ENCODE peak calls at places on chromosomes 6 and 20, in nine cellular contexts. D is activated T-cell treated with anti-CD3 and anti-CD28 coated beads for 24 hours, R is right cardiac atrium, A is HEK293T, Y is ELR, W is NB4, K is AG09309, C is hippocampal formation, B is neural crest cell. Z is an unnamed sample.
A peak's percentile ranks its signal among the peaks of the same experiment; 100 is the strongest.

GRCh38 chr6:15770347-15771143 is 107.7 kb upstream of the DTNBP1 start:
- DNase-seq in D (no peak), R (no peak), A (no peak), Y (peak; percentile 26), W (peak; percentile 54), K (peak; percentile 11), C (no peak), B (no peak), Z (no peak)

GRCh38 chr20:34475979-34476736 is 40.1 kb upstream of the DYNLRB1 start:
- DNase-seq in D (peak; percentile 16), R (peak; percentile 63), A (peak; percentile 8), Y (peak; percentile 59), W (no peak), K (no peak), C (peak; percentile 37), B (no peak), Z (no peak)

GRCh38 chr20:56400001-56400640 is 7.7 kb downstream of the CSTF1 start:
- DNase-seq in D (peak; percentile 43), R (no peak), A (peak; percentile 53), Y (peak; percentile 84), W (peak; percentile 85), K (peak; percentile 46), C (peak; percentile 69), B (peak; percentile 55), Z (no peak)

GRCh38 chr6:147621280-147621679 is 112.8 kb downstream of the SAMD5 start:
- DNase-seq in D (no peak), R (no peak), A (no peak), Y (peak; percentile 23), W (no peak), K (no peak), C (no peak), B (no peak), Z (no peak)

GRCh38 chr6:147341486-147341885 is 137.3 kb downstream of the STXBP5 start:
- DNase-seq in D (no peak), R (no peak), A (no peak), Y (no peak), W (no peak), K (no peak), C (no peak), B (no peak), Z (no peak)

GRCh38 chr6:40378725-40379074 is 208.5 kb downstream of the LRFN2 start:
- DNase-seq in D (no peak), R (no peak), A (no peak), Y (no peak), W (no peak), K (no peak), C (no peak), B (no peak), Z (no peak)

GRCh38 chr6:83127976-83128375 is 60.5 kb downstream of the DOP1A start:
- DNase-seq in D (no peak), R (no peak), A (no peak), Y (peak; percentile 13), W (no peak), K (no peak), C (no peak), B (no peak), Z (peak; percentile 23)

GRCh38 chr6:46491201-46491788 is at the start of gene RCAN2:
- DNase-seq in D (no peak), R (peak; percentile 75), A (peak; percentile 76), Y (peak; percentile 48), W (no peak), K (no peak), C (peak; percentile 12), B (peak; percentile 52), Z (no peak)

GRCh38 chr6:133289733-133290306 is 48.7 kb downstream of the EYA4 start:
- DNase-seq in D (no peak), R (no peak), A (no peak), Y (no peak), W (no peak), K (no peak), C (no peak), B (no peak), Z (no peak)

GRCh38 chr6:35936960-35937359 is 16.1 kb upstream of the SRPK1 start:
- DNase-seq in D (no peak), R (no peak), A (no peak), Y (no peak), W (no peak), K (no peak), C (no peak), B (no peak), Z (no peak)

GRCh38 chr6:159181914-159182313 is 12.7 kb downstream of the FNDC1 start:
- DNase-seq in D (no peak), R (no peak), A (no peak), Y (no peak), W (no peak), K (no peak), C (no peak), B (no peak), Z (no peak)

GRCh38 chr6:91337967-91338366 is 751.1 kb upstream of the MAP3K7 start:
- DNase-seq in D (no peak), R (no peak), A (no peak), Y (no peak), W (no peak), K (no peak), C (no peak), B (no peak), Z (no peak)

GRCh38 chr20:1718604-1719384 is 61.2 kb upstream of the SIRPG start:
- DNase-seq in D (no peak), R (no peak), A (no peak), Y (peak; percentile 88), W (no peak), K (peak; percentile 89), C (no peak), B (no peak), Z (peak; percentile 21)

GRCh38 chr6:122792796-122793195 is 3.7 kb downstream of the SMPDL3A start:
- DNase-seq in D (no peak), R (no peak), A (no peak), Y (no peak), W (no peak), K (no peak), C (no peak), B (no peak), Z (no peak)

GRCh38 chr20:45465492-45466266 is 3.9 kb upstream of the WFDC2 start:
- DNase-seq in D (no peak), R (no peak), A (no peak), Y (no peak), W (peak; percentile 72), K (no peak), C (no peak), B (no peak), Z (no peak)

GRCh38 chr6:127924031-127924430 is 23.2 kb upstream of the THEMIS start:
- DNase-seq in D (no peak), R (no peak), A (no peak), Y (no peak), W (no peak), K (no peak), C (no peak), B (no peak), Z (no peak)

GRCh38 chr20:53943522-53944291 is 126.7 kb downstream of the BCAS1 start:
- DNase-seq in D (no peak), R (peak; percentile 30), A (peak; percentile 35), Y (peak; percentile 72), W (peak; percentile 67), K (no peak), C (no peak), B (no peak), Z (no peak)

GRCh38 chr6:154341876-154342275 is 14.7 kb downstream of the IPCEF1 start:
- DNase-seq in D (no peak), R (no peak), A (no peak), Y (peak; percentile 58), W (no peak), K (no peak), C (no peak), B (no peak), Z (no peak)

GRCh38 chr6:16539086-16539931 is 222.0 kb downstream of the ATXN1 start:
- DNase-seq in D (no peak), R (no peak), A (no peak), Y (no peak), W (no peak), K (no peak), C (no peak), B (no peak), Z (no peak)

GRCh38 chr6:51292659-51293058 is 474.0 kb downstream of the TFAP2B start:
- DNase-seq in D (no peak), R (no peak), A (no peak), Y (peak; percentile 1), W (no peak), K (no peak), C (no peak), B (no peak), Z (no peak)

GRCh38 chr20:41249781-41250281 is 67.7 kb downstream of the ZHX3 start:
- DNase-seq in D (no peak), R (peak; percentile 36), A (peak; percentile 49), Y (peak; percentile 69), W (peak; percentile 19), K (no peak), C (peak; percentile 42), B (peak; percentile 16), Z (no peak)

GRCh38 chr20:64033981-64034493 is 1.9 kb upstream of the C20orf204 start:
- DNase-seq in D (no peak), R (peak; percentile 39), A (no peak), Y (no peak), W (no peak), K (no peak), C (no peak), B (no peak), Z (no peak)

GRCh38 chr6:107977283-107977682 is 19.3 kb upstream of the SEC63 start:
- DNase-seq in D (no peak), R (no peak), A (no peak), Y (peak; percentile 58), W (peak; percentile 52), K (no peak), C (peak; percentile 68), B (peak; percentile 10), Z (no peak)

GRCh38 chr20:41169791-41170351 is 32.5 kb downstream of the PLCG1 start:
- DNase-seq in D (no peak), R (no peak), A (no peak), Y (peak; percentile 88), W (no peak), K (peak; percentile 20), C (no peak), B (no peak), Z (no peak)

GRCh38 chr6:143225929-143226328 is 165.2 kb downstream of the AIG1 start:
- DNase-seq in D (no peak), R (no peak), A (no peak), Y (no peak), W (no peak), K (no peak), C (no peak), B (no peak), Z (no peak)

Z was measured in AG04449.